ENCODE peak calls at places on chromosomes 16 and 17, in ten cellular contexts. One of them, this sample, is unnamed.
A peak's percentile ranks its signal among the peaks of the same experiment; 100 is the strongest.

GRCh38 chr16:84478172-84478948 is 26.1 kb downstream of the MEAK7 start:
- DNase-seq in endothelial cell of umbilical vein: no peak
- DNase-seq in RWPE1: peak; percentile 26
- DNase-seq in progenitor cell of endocrine pancreas: no peak
- DNase-seq in left ventricle myocardium inferior: no peak
- DNase-seq in nephron progenitor cell: no peak
- DNase-seq in Calu3: no peak
- DNase-seq in heart left ventricle: no peak
- DNase-seq in transverse colon: no peak
- DNase-seq in epithelial cell of esophagus: peak; percentile 62
- DNase-seq in this sample: peak; percentile 22

GRCh38 chr16:71369494-71369893 is 11.0 kb downstream of the CALB2 start:
- DNase-seq in Calu3: no peak
- DNase-seq in epithelial cell of esophagus: no peak
- DNase-seq in heart left ventricle: no peak
- DNase-seq in progenitor cell of endocrine pancreas: no peak
- DNase-seq in endothelial cell of umbilical vein: no peak
- DNase-seq in left ventricle myocardium inferior: no peak
- DNase-seq in transverse colon: no peak
- DNase-seq in nephron progenitor cell: no peak
- DNase-seq in RWPE1: no peak
- DNase-seq in this sample: no peak

GRCh38 chr17:65662166-65662565 is 100.7 kb upstream of the AXIN2 start:
- DNase-seq in RWPE1: no peak
- DNase-seq in heart left ventricle: no peak
- DNase-seq in left ventricle myocardium inferior: no peak
- DNase-seq in epithelial cell of esophagus: no peak
- DNase-seq in nephron progenitor cell: no peak
- DNase-seq in progenitor cell of endocrine pancreas: no peak
- DNase-seq in endothelial cell of umbilical vein: no peak
- DNase-seq in transverse colon: no peak
- DNase-seq in Calu3: no peak
- DNase-seq in this sample: no peak

GRCh38 chr17:6706996-6707395 is 6.2 kb downstream of the SLC13A5 start:
- DNase-seq in RWPE1: no peak
- DNase-seq in progenitor cell of endocrine pancreas: no peak
- DNase-seq in Calu3: no peak
- DNase-seq in nephron progenitor cell: no peak
- DNase-seq in endothelial cell of umbilical vein: no peak
- DNase-seq in transverse colon: no peak
- DNase-seq in heart left ventricle: no peak
- DNase-seq in left ventricle myocardium inferior: no peak
- DNase-seq in epithelial cell of esophagus: no peak
- DNase-seq in this sample: peak; percentile 46

GRCh38 chr16:85391175-85391707 is 221.9 kb upstream of the GSE1 start:
- DNase-seq in left ventricle myocardium inferior: no peak
- DNase-seq in RWPE1: no peak
- DNase-seq in transverse colon: no peak
- DNase-seq in heart left ventricle: no peak
- DNase-seq in endothelial cell of umbilical vein: no peak
- DNase-seq in progenitor cell of endocrine pancreas: no peak
- DNase-seq in Calu3: no peak
- DNase-seq in nephron progenitor cell: peak; percentile 0
- DNase-seq in epithelial cell of esophagus: no peak
- DNase-seq in this sample: peak; percentile 39

GRCh38 chr16:53043462-53043861 is 9.2 kb downstream of the CHD9NB start:
- DNase-seq in heart left ventricle: peak; percentile 45
- DNase-seq in endothelial cell of umbilical vein: no peak
- DNase-seq in epithelial cell of esophagus: no peak
- DNase-seq in transverse colon: peak; percentile 23
- DNase-seq in Calu3: no peak
- DNase-seq in progenitor cell of endocrine pancreas: no peak
- DNase-seq in left ventricle myocardium inferior: peak; percentile 29
- DNase-seq in nephron progenitor cell: no peak
- DNase-seq in RWPE1: no peak
- DNase-seq in this sample: no peak

GRCh38 chr16:24540575-24541240 is 1.3 kb downstream of the RBBP6 start:
- DNase-seq in left ventricle myocardium inferior: no peak
- DNase-seq in RWPE1: peak; percentile 7
- DNase-seq in endothelial cell of umbilical vein: peak; percentile 46
- DNase-seq in epithelial cell of esophagus: peak; percentile 28
- DNase-seq in Calu3: peak; percentile 4
- DNase-seq in nephron progenitor cell: no peak
- DNase-seq in progenitor cell of endocrine pancreas: no peak
- DNase-seq in transverse colon: no peak
- DNase-seq in heart left ventricle: no peak
- DNase-seq in this sample: no peak

GRCh38 chr16:11629071-11630030 is 38.9 kb upstream of the SNN start:
- DNase-seq in progenitor cell of endocrine pancreas: no peak
- DNase-seq in endothelial cell of umbilical vein: no peak
- DNase-seq in nephron progenitor cell: no peak
- DNase-seq in RWPE1: no peak
- DNase-seq in heart left ventricle: peak; percentile 57
- DNase-seq in left ventricle myocardium inferior: peak; percentile 41
- DNase-seq in epithelial cell of esophagus: no peak
- DNase-seq in Calu3: no peak
- DNase-seq in transverse colon: no peak
- DNase-seq in this sample: no peak

GRCh38 chr17:49290690-49291326 is 60.2 kb upstream of the PHOSPHO1 start:
- DNase-seq in Calu3: peak; percentile 39
- DNase-seq in RWPE1: peak; percentile 31
- DNase-seq in progenitor cell of endocrine pancreas: no peak
- DNase-seq in transverse colon: no peak
- DNase-seq in endothelial cell of umbilical vein: peak; percentile 65
- DNase-seq in epithelial cell of esophagus: peak; percentile 46
- DNase-seq in nephron progenitor cell: no peak
- DNase-seq in heart left ventricle: no peak
- DNase-seq in left ventricle myocardium inferior: no peak
- DNase-seq in this sample: no peak

GRCh38 chr17:51850206-51850605 is 308.3 kb downstream of the CA10 start:
- DNase-seq in nephron progenitor cell: no peak
- DNase-seq in progenitor cell of endocrine pancreas: no peak
- DNase-seq in endothelial cell of umbilical vein: no peak
- DNase-seq in epithelial cell of esophagus: peak; percentile 7
- DNase-seq in transverse colon: no peak
- DNase-seq in heart left ventricle: no peak
- DNase-seq in Calu3: no peak
- DNase-seq in left ventricle myocardium inferior: no peak
- DNase-seq in RWPE1: no peak
- DNase-seq in this sample: no peak
- TF ChIP-seq CTCF in nephron progenitor cell: no peak
- TF ChIP-seq CTCF in progenitor cell of endocrine pancreas: peak; percentile 15
- TF ChIP-seq CTCF in endothelial cell of umbilical vein: no peak
- TF ChIP-seq CTCF in epithelial cell of esophagus: peak; percentile 15
- TF ChIP-seq CTCF in transverse colon: no peak
- TF ChIP-seq CTCF in heart left ventricle: no peak
- TF ChIP-seq CTCF in Calu3: no peak
- TF ChIP-seq CTCF in left ventricle myocardium inferior: no peak
- TF ChIP-seq CTCF in RWPE1: no peak
- TF ChIP-seq CTCF in this sample: no peak

DNA sequence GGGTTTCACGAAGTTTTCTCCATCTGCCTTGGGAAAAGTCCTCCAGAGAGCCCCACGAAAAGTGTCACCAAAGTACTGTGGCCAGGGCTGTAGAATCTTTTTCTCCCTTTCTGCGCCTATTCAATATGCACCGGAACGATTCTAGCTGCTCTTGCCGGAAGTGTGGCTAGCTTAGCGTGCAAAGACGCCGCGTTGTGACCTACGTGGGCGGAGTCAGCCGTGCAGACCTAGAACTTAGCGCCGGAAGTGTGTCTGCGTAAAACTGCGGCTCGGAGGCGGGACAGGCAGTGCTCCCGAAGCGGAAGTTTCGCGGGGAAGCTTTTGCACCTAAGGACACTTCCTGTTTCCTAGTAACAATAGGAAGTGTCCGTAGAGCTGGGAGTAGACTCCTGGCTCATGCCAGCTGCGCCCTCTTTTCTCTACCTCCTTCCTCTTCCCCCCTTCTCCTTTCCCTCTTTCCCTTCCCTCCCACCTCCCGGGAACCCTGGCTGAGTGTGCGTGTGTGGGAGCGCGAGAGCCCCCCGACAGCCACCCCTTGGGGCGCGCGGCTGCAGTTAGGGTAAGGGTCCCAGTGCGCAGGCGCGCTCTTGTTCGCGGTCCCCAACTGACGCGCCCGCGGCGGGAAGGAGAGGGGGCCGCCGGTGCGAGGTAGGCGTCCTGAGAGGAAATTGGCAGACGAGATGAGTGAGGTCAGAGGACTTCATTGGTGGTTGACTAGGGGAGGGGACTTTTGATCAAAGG is at the start of the genes ZNF646 and ZNF668:
- DNase-seq in heart left ventricle: peak; percentile 99
- DNase-seq in RWPE1: peak; percentile 96
- DNase-seq in endothelial cell of umbilical vein: peak; percentile 99
- DNase-seq in Calu3: peak; percentile 98
- DNase-seq in progenitor cell of endocrine pancreas: peak; percentile 89
- DNase-seq in epithelial cell of esophagus: peak; percentile 100
- DNase-seq in nephron progenitor cell: peak; percentile 95
- DNase-seq in transverse colon: peak; percentile 99
- DNase-seq in left ventricle myocardium inferior: peak; percentile 98
- DNase-seq in this sample: peak; percentile 99
- TF ChIP-seq CTCF in heart left ventricle: no peak
- TF ChIP-seq CTCF in RWPE1: no peak
- TF ChIP-seq CTCF in endothelial cell of umbilical vein: no peak
- TF ChIP-seq CTCF in Calu3: no peak
- TF ChIP-seq CTCF in progenitor cell of endocrine pancreas: peak; percentile 18
- TF ChIP-seq CTCF in epithelial cell of esophagus: no peak
- TF ChIP-seq CTCF in nephron progenitor cell: no peak
- TF ChIP-seq CTCF in transverse colon: no peak
- TF ChIP-seq CTCF in left ventricle myocardium inferior: no peak
- TF ChIP-seq CTCF in this sample: no peak

GRCh38 chr17:18151290-18151689 is 32.3 kb upstream of the ALKBH5 start:
- DNase-seq in nephron progenitor cell: no peak
- DNase-seq in progenitor cell of endocrine pancreas: no peak
- DNase-seq in left ventricle myocardium inferior: no peak
- DNase-seq in Calu3: no peak
- DNase-seq in RWPE1: no peak
- DNase-seq in epithelial cell of esophagus: no peak
- DNase-seq in transverse colon: no peak
- DNase-seq in endothelial cell of umbilical vein: no peak
- DNase-seq in heart left ventricle: no peak
- DNase-seq in this sample: no peak

GRCh38 chr17:18146980-18147379 is 36.6 kb upstream of the ALKBH5 start:
- DNase-seq in epithelial cell of esophagus: no peak
- DNase-seq in endothelial cell of umbilical vein: no peak
- DNase-seq in progenitor cell of endocrine pancreas: no peak
- DNase-seq in left ventricle myocardium inferior: no peak
- DNase-seq in nephron progenitor cell: no peak
- DNase-seq in RWPE1: no peak
- DNase-seq in heart left ventricle: no peak
- DNase-seq in transverse colon: no peak
- DNase-seq in Calu3: no peak
- DNase-seq in this sample: no peak

GRCh38 chr17:18146259-18146658 is 37.4 kb upstream of the ALKBH5 start:
- DNase-seq in transverse colon: no peak
- DNase-seq in heart left ventricle: no peak
- DNase-seq in Calu3: no peak
- DNase-seq in epithelial cell of esophagus: no peak
- DNase-seq in left ventricle myocardium inferior: no peak
- DNase-seq in progenitor cell of endocrine pancreas: no peak
- DNase-seq in nephron progenitor cell: no peak
- DNase-seq in RWPE1: no peak
- DNase-seq in endothelial cell of umbilical vein: no peak
- DNase-seq in this sample: no peak

GRCh38 chr17:18145811-18146210 is 37.3 kb downstream of the MYO15A start:
- DNase-seq in Calu3: no peak
- DNase-seq in endothelial cell of umbilical vein: no peak
- DNase-seq in progenitor cell of endocrine pancreas: no peak
- DNase-seq in RWPE1: no peak
- DNase-seq in epithelial cell of esophagus: no peak
- DNase-seq in heart left ventricle: no peak
- DNase-seq in nephron progenitor cell: no peak
- DNase-seq in left ventricle myocardium inferior: no peak
- DNase-seq in transverse colon: no peak
- DNase-seq in this sample: no peak

DNA sequence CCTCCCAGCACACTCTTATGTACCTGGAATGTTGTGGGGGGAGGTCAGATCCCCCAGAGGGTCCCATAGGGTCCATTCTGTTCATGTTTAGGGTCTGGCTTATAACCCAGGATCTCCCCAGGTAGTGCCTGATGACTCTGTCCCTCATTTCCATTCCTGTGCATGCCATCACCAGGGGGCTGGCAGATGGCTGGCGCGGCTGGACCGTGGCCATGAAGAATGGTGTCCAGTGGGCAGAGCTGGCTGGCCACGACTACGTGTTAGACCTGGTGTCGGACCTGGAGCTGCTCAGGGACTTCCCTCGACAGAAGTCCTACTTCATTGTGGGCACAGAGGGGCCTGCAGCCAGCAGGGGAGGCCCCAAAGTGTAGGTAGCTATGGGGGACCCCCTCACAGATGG is 35.0 kb upstream of the ALKBH5 start:
- DNase-seq in endothelial cell of umbilical vein: no peak
- DNase-seq in RWPE1: no peak
- DNase-seq in left ventricle myocardium inferior: no peak
- DNase-seq in nephron progenitor cell: no peak
- DNase-seq in transverse colon: no peak
- DNase-seq in progenitor cell of endocrine pancreas: no peak
- DNase-seq in heart left ventricle: no peak
- DNase-seq in Calu3: no peak
- DNase-seq in epithelial cell of esophagus: no peak
- DNase-seq in this sample: no peak
- TF ChIP-seq CTCF in endothelial cell of umbilical vein: no peak
- TF ChIP-seq CTCF in RWPE1: no peak
- TF ChIP-seq CTCF in left ventricle myocardium inferior: no peak
- TF ChIP-seq CTCF in nephron progenitor cell: no peak
- TF ChIP-seq CTCF in transverse colon: no peak
- TF ChIP-seq CTCF in progenitor cell of endocrine pancreas: no peak
- TF ChIP-seq CTCF in heart left ventricle: no peak
- TF ChIP-seq CTCF in Calu3: no peak
- TF ChIP-seq CTCF in epithelial cell of esophagus: no peak
- TF ChIP-seq CTCF in this sample: no peak

DNA sequence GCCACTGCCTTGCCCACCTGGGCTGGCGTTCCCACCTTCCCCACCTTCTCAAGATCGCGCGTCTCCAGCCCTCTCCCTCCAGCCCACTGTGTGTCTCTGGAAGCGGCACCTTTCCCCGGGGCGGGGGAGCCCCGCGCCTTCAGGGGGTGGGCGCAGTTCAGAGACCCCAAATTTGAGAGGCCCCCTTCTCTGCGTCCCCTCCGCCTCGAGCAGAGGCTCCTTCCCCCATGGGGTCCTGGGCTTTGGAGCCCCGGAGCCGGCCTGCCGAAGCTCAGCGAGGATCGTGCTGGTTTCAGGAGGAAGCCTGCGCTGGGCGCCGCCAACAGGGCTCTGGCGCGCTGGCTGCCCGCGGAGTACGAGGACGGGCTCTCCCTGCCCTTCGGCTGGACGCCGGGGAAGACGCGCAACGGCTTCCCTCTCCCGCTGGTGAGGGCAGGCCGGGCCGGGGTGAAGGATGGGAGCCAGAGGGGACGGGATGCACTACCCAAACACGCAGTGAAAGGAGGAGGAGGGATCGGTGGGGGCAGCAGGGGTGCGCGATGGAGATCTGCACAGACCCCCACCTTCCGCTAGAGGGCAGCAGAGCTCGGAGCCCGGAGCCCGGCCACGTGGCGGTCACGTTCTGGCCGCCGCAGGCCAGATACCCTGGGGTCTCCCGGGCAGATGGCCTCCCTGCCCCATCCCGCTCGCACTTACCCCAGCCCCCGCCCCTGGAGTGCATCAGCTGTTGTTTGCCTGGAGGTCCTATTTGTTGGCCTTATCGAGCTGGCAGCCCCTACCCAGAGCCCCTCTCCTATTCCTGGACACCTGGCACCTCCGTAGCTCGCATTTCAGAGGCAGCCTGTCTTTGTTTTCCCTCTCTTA is 11.1 kb downstream of the LPO start:
- DNase-seq in nephron progenitor cell: peak; percentile 84
- DNase-seq in heart left ventricle: peak; percentile 66
- DNase-seq in epithelial cell of esophagus: peak; percentile 45
- DNase-seq in endothelial cell of umbilical vein: peak; percentile 55
- DNase-seq in progenitor cell of endocrine pancreas: peak; percentile 71
- DNase-seq in left ventricle myocardium inferior: peak; percentile 64
- DNase-seq in Calu3: peak; percentile 56
- DNase-seq in transverse colon: peak; percentile 65
- DNase-seq in RWPE1: peak; percentile 82
- DNase-seq in this sample: peak; percentile 84
- TF ChIP-seq CTCF in nephron progenitor cell: peak; percentile 94
- TF ChIP-seq CTCF in heart left ventricle: peak; percentile 92
- TF ChIP-seq CTCF in epithelial cell of esophagus: peak; percentile 78
- TF ChIP-seq CTCF in endothelial cell of umbilical vein: peak; percentile 99
- TF ChIP-seq CTCF in progenitor cell of endocrine pancreas: peak; percentile 95
- TF ChIP-seq CTCF in left ventricle myocardium inferior: peak; percentile 95
- TF ChIP-seq CTCF in Calu3: peak; percentile 61
- TF ChIP-seq CTCF in transverse colon: peak; percentile 75
- TF ChIP-seq CTCF in RWPE1: peak; percentile 97
- TF ChIP-seq CTCF in this sample: peak; percentile 93

This sample was measured in upper lobe of right lung.